ENCODE peak calls at places on chromosomes 7 and 10, in six cellular contexts. One of them, this sample, is unnamed.

GRCh38 chr10:71205468-71205867 is 6.9 kb upstream of the UNC5B start:
- DNase-seq in AG09319: no peak
- DNase-seq in kidney epithelial cell: no peak
- DNase-seq in stomach: no peak
- DNase-seq in Caco-2: no peak
- DNase-seq in right lobe of liver: no peak
- DNase-seq in this sample: no peak

GRCh38 chr10:85673270-85673669 is 693.3 kb downstream of the GRID1 start:
- DNase-seq in AG09319: no peak
- DNase-seq in Caco-2: no peak
- DNase-seq in kidney epithelial cell: no peak
- DNase-seq in right lobe of liver: no peak
- DNase-seq in stomach: no peak
- DNase-seq in this sample: no peak

GRCh38 chr7:26667514-26668133 is 196.8 kb downstream of the SKAP2 start:
- DNase-seq in AG09319: peak; percentile 64
- DNase-seq in stomach: peak; percentile 53
- DNase-seq in Caco-2: peak; percentile 85
- DNase-seq in kidney epithelial cell: peak; percentile 89
- DNase-seq in right lobe of liver: no peak
- DNase-seq in this sample: no peak

GRCh38 chr7:82530361-82530760 is 86.8 kb upstream of the CACNA2D1 start:
- DNase-seq in AG09319: no peak
- DNase-seq in Caco-2: no peak
- DNase-seq in stomach: no peak
- DNase-seq in kidney epithelial cell: no peak
- DNase-seq in right lobe of liver: no peak
- DNase-seq in this sample: no peak

GRCh38 chr7:98617051-98617959 is at the start of gene NPTX2:
- DNase-seq in Caco-2: no peak
- DNase-seq in AG09319: no peak
- DNase-seq in stomach: no peak
- DNase-seq in kidney epithelial cell: no peak
- DNase-seq in right lobe of liver: no peak
- DNase-seq in this sample: no peak

GRCh38 chr7:127588697-127589482 is 679 bp downstream of the ARF5 start:
- DNase-seq in right lobe of liver: peak; percentile 80
- DNase-seq in kidney epithelial cell: no peak
- DNase-seq in AG09319: peak; percentile 20
- DNase-seq in stomach: peak; percentile 73
- DNase-seq in Caco-2: peak; percentile 81
- DNase-seq in this sample: no peak

GRCh38 chr7:34430456-34430855 is 227.6 kb upstream of the NPSR1 start:
- DNase-seq in stomach: no peak
- DNase-seq in kidney epithelial cell: peak; percentile 14
- DNase-seq in Caco-2: peak; percentile 40
- DNase-seq in right lobe of liver: no peak
- DNase-seq in AG09319: peak; percentile 8
- DNase-seq in this sample: no peak

GRCh38 chr10:12634532-12634931 is 285.2 kb downstream of the CAMK1D start:
- DNase-seq in kidney epithelial cell: no peak
- DNase-seq in Caco-2: no peak
- DNase-seq in AG09319: no peak
- DNase-seq in right lobe of liver: no peak
- DNase-seq in stomach: no peak
- DNase-seq in this sample: no peak

GRCh38 chr7:79063019-79063698 is 390.3 kb downstream of the MAGI2 start:
- DNase-seq in AG09319: no peak
- DNase-seq in Caco-2: no peak
- DNase-seq in stomach: no peak
- DNase-seq in right lobe of liver: no peak
- DNase-seq in kidney epithelial cell: no peak
- DNase-seq in this sample: no peak

DNA sequence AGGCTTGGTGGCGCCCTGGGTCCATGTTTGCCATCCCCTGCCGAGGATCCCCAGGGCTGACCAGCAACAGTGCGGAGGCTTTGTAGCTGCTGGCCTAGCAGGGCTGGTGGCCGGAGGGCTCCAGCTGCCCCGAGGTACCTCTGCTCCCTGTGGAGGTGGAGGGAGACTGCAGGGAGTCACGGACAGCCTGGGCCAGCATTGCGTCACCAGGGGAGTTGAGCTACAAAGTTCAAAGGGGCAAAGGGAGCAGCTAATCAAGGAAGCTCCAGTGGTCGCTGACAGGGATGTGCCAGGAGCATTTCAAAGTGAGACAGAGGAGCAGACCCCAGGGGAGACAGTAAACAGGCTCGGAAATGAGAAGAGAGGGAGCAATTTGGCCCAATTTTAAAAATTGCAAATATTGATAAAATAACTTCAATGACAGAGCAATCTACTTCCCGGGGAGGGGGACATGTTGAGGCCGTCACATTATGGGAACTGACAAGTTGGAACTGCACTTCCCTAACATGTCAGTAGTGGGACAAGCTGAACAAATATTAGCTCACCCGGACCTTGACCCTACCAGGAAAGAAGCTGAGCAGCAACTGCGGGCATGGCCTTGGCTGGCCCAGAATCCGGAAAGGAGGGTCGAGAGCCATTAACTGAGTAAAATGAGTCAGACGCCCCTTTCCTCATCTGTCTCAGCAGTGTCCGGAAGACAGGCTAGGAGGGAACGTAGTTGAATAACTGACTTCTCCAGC is 39.4 kb downstream of the BTBD16 start:
- DNase-seq in kidney epithelial cell: peak; percentile 23
- DNase-seq in AG09319: no peak
- DNase-seq in stomach: no peak
- DNase-seq in right lobe of liver: peak; percentile 94
- DNase-seq in Caco-2: peak; percentile 96
- DNase-seq in this sample: no peak
- TF ChIP-seq CTCF in kidney epithelial cell: peak; percentile 5
- TF ChIP-seq CTCF in AG09319: no peak
- TF ChIP-seq CTCF in stomach: no peak
- TF ChIP-seq CTCF in right lobe of liver: no peak
- TF ChIP-seq CTCF in Caco-2: peak; percentile 53
- TF ChIP-seq CTCF in this sample: peak; percentile 43

GRCh38 chr7:130932667-130933432 is 198.8 kb upstream of the KLF14 start:
- DNase-seq in Caco-2: no peak
- DNase-seq in AG09319: no peak
- DNase-seq in kidney epithelial cell: no peak
- DNase-seq in right lobe of liver: no peak
- DNase-seq in stomach: no peak
- DNase-seq in this sample: no peak
- TF ChIP-seq CTCF in Caco-2: no peak
- TF ChIP-seq CTCF in AG09319: no peak
- TF ChIP-seq CTCF in kidney epithelial cell: no peak
- TF ChIP-seq CTCF in right lobe of liver: no peak
- TF ChIP-seq CTCF in stomach: no peak
- TF ChIP-seq CTCF in this sample: no peak

DNA sequence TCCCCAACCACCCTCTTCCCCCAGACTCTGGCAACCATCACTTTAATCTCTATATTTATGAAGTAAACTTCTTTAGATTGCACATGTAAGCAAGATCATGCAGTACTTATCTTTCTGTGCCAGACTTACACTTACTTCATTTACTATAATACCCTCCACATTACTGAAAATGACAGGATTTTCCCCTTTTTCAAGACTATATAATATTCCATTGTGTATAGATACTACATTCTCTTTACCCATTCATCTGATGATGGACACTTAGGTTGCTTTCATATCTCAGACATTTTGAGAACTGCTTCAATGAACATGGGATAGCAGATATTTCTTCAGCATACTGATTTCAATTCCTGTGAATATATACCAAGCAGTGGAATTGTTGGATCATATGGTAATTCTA is 4.4 kb downstream of the DOCK4 start:
- DNase-seq in stomach: no peak
- DNase-seq in kidney epithelial cell: no peak
- DNase-seq in Caco-2: no peak
- DNase-seq in right lobe of liver: no peak
- DNase-seq in AG09319: no peak
- DNase-seq in this sample: no peak
- TF ChIP-seq CTCF in stomach: no peak
- TF ChIP-seq CTCF in kidney epithelial cell: no peak
- TF ChIP-seq CTCF in Caco-2: no peak
- TF ChIP-seq CTCF in right lobe of liver: no peak
- TF ChIP-seq CTCF in AG09319: no peak
- TF ChIP-seq CTCF in this sample: no peak

DNA sequence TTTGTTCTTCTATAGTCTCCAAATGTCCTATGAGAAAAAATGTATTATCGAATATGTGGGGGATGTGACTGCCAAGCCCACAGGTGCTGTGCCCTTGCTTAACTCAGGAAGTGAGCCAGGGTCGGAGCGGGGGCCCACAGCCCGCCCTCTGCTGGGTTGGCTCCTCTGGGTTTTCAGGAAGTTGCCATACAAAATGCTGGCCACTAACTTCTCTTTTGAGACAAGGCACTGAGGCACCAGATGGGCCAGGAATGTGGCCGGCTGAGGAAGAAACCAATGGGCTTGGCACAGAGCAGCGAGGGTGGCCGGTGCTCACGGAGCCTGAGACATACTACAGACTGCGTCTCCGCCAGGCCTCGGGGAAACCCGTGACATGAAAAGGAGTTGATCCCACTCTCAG is 58.9 kb downstream of the FAM53B start:
- DNase-seq in kidney epithelial cell: no peak
- DNase-seq in right lobe of liver: no peak
- DNase-seq in AG09319: no peak
- DNase-seq in Caco-2: no peak
- DNase-seq in stomach: no peak
- DNase-seq in this sample: no peak
- TF ChIP-seq CTCF in kidney epithelial cell: no peak
- TF ChIP-seq CTCF in right lobe of liver: no peak
- TF ChIP-seq CTCF in AG09319: no peak
- TF ChIP-seq CTCF in Caco-2: no peak
- TF ChIP-seq CTCF in stomach: no peak
- TF ChIP-seq CTCF in this sample: no peak

GRCh38 chr10:61855771-61856170 is 45.7 kb upstream of the ARID5B start:
- DNase-seq in kidney epithelial cell: no peak
- DNase-seq in Caco-2: no peak
- DNase-seq in stomach: no peak
- DNase-seq in right lobe of liver: no peak
- DNase-seq in AG09319: no peak
- DNase-seq in this sample: no peak
- TF ChIP-seq CTCF in kidney epithelial cell: no peak
- TF ChIP-seq CTCF in Caco-2: no peak
- TF ChIP-seq CTCF in stomach: no peak
- TF ChIP-seq CTCF in right lobe of liver: no peak
- TF ChIP-seq CTCF in AG09319: no peak
- TF ChIP-seq CTCF in this sample: no peak

DNA sequence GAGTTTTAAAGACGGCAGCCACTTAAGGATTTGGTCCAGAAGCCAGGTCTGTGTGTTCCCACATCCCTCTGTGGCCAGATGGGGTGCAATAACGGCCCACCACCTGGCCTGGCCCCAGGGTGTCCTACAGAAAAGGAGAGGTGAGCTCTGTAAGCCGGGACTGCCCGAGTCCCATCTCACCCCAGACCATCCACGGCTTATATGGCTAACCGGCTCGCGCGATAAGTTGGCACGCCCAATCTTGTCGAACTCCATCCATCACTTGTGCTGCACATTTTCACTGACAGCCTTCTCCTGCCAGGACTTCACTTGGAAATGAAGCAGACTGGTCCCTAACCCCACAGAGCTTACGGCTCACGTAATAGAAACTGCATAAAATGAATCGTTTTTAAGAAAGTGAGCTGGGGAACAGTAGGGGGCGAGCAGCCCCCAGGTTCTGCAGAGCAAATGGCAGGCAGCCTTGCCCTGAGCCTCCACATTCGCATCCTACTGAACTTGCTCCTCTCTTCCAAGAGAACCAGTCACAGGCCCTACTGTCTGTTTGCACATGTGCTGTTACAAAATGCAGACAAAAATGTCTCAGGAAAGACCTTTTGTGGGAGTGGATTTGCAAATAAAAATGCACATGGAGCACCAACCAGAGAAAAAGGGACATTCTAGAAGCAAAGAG is 98.2 kb downstream of the TNS3 start:
- DNase-seq in Caco-2: no peak
- DNase-seq in stomach: no peak
- DNase-seq in AG09319: no peak
- DNase-seq in right lobe of liver: no peak
- DNase-seq in kidney epithelial cell: no peak
- DNase-seq in this sample: no peak
- TF ChIP-seq CTCF in Caco-2: peak; percentile 25
- TF ChIP-seq CTCF in stomach: no peak
- TF ChIP-seq CTCF in AG09319: peak; percentile 11
- TF ChIP-seq CTCF in right lobe of liver: no peak
- TF ChIP-seq CTCF in kidney epithelial cell: peak; percentile 4
- TF ChIP-seq CTCF in this sample: peak; percentile 59

GRCh38 chr7:152959610-152960009 is 200.1 kb downstream of the ACTR3B start:
- DNase-seq in Caco-2: no peak
- DNase-seq in kidney epithelial cell: no peak
- DNase-seq in stomach: no peak
- DNase-seq in AG09319: no peak
- DNase-seq in right lobe of liver: no peak
- DNase-seq in this sample: no peak

GRCh38 chr7:152956006-152956405 is 196.5 kb downstream of the ACTR3B start:
- DNase-seq in Caco-2: no peak
- DNase-seq in kidney epithelial cell: no peak
- DNase-seq in AG09319: no peak
- DNase-seq in right lobe of liver: no peak
- DNase-seq in stomach: no peak
- DNase-seq in this sample: no peak
- TF ChIP-seq CTCF in Caco-2: no peak
- TF ChIP-seq CTCF in kidney epithelial cell: no peak
- TF ChIP-seq CTCF in AG09319: no peak
- TF ChIP-seq CTCF in right lobe of liver: no peak
- TF ChIP-seq CTCF in stomach: no peak
- TF ChIP-seq CTCF in this sample: no peak